ENCODE peak calls at places on chromosomes 7 and 10, in six cellular contexts. W is epithelial cell of esophagus, L is brain microvascular endothelial cell, M is choroid plexus epithelial cell, P is IMR-90, T is mucosa of descending colon. S is an unnamed sample.
A peak's percentile ranks its signal among the peaks of the same experiment; 100 is the strongest.

GRCh38 chr10:128526793-128527375 is 400.7 kb upstream of the MKI67 start:
- DNase-seq in M (peak; percentile 2), L (no peak), P (no peak), W (no peak), T (no peak), S (no peak)

GRCh38 chr7:47039899-47040298 is 542.0 kb downstream of the TNS3 start:
- DNase-seq in M (peak; percentile 70), L (peak; percentile 31), W (no peak), P (peak; percentile 48), T (no peak), S (peak; percentile 89)

GRCh38 chr10:69403519-69403918 is 13.2 kb downstream of the TACR2 start:
- DNase-seq in W (peak; percentile 53), L (peak; percentile 74), M (peak; percentile 81), T (no peak), P (peak; percentile 96), S (peak; percentile 96)

GRCh38 chr7:139591550-139592195 is 68.2 kb downstream of the CLEC2L start:
- DNase-seq in W (no peak), L (no peak), P (no peak), M (no peak), T (no peak), S (no peak)

GRCh38 chr10:6843477-6843876 is 263.4 kb upstream of the PRKCQ start:
- DNase-seq in T (peak; percentile 17), P (no peak), M (no peak), L (no peak), W (no peak), S (no peak)

GRCh38 chr10:57692255-57692980 is 575.3 kb downstream of the IPMK start:
- DNase-seq in L (peak; percentile 92), M (peak; percentile 98), T (no peak), P (peak; percentile 84), W (peak; percentile 80), S (peak; percentile 87)

GRCh38 chr10:74453151-74453550 is 302.1 kb downstream of the ADK start:
- DNase-seq in L (no peak), W (no peak), T (no peak), M (no peak), P (no peak), S (no peak)

GRCh38 chr10:5291501-5292195 is 73.1 kb upstream of the UCN3 start:
- DNase-seq in P (peak; percentile 79), L (peak; percentile 77), M (peak; percentile 94), W (peak; percentile 96), T (peak; percentile 53), S (peak; percentile 89)

GRCh38 chr10:93098816-93099215 is 25.1 kb downstream of the CYP26A1 start:
- DNase-seq in M (no peak), T (no peak), P (no peak), W (no peak), L (no peak), S (no peak)

GRCh38 chr10:35913628-35914027 is 271.5 kb upstream of the FZD8 start:
- DNase-seq in M (no peak), T (no peak), P (peak; percentile 81), W (peak; percentile 82), L (no peak), S (peak; percentile 59)

GRCh38 chr7:91249506-91250233 is 14.6 kb upstream of the FZD1 start:
- DNase-seq in P (peak; percentile 76), T (no peak), W (peak; percentile 94), M (peak; percentile 73), L (no peak), S (peak; percentile 68)

GRCh38 chr7:74542558-74543117 is 88.9 kb downstream of the GTF2IRD1 start:
- DNase-seq in W (peak; percentile 92), L (no peak), M (no peak), P (no peak), T (peak; percentile 30), S (no peak)

GRCh38 chr7:12030116-12030515 is 181.0 kb upstream of the TMEM106B start:
- DNase-seq in T (no peak), L (peak; percentile 33), W (peak; percentile 22), P (peak; percentile 39), M (peak; percentile 83), S (peak; percentile 11)

DNA sequence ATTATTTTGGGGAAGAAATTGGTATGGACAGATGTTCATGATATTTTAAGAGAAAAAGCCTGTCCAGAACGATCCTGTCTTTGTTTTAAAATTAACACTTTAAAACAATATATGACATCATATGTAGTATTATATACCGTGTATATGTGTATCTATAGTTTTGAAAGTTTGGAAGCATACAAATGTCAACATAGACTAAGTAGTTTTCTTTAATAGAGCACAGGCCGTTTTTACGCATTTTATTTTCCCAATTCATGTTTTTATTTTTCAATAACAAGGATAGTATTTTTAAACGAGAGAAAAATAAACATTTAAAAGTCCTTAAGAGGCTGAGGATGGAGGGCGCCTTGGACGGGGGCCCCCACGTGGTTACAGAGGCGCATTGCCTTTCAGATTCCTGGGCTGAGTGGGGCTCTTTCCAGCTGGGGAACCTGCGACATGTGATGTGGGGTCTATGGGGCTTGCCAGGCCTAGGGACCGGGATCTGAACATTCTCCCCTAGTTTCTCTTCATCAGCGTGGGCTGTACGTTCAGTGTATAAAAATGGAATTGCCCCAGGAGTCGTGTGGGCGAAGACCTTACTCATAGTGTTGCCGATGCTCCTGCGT is 127.8 kb upstream of the ZNF746 start:
- DNase-seq in P (peak; percentile 54), W (peak; percentile 70), T (peak; percentile 73), M (peak; percentile 80), L (peak; percentile 59), S (peak; percentile 60)
- H3K4me3 ChIP-seq in P (no peak overlapping the region), W (peak overlapping the region; percentile 93), T (no peak overlapping the region), M (peak overlapping the region; percentile 77), L (no peak overlapping the region), S (no peak overlapping the region)

DNA sequence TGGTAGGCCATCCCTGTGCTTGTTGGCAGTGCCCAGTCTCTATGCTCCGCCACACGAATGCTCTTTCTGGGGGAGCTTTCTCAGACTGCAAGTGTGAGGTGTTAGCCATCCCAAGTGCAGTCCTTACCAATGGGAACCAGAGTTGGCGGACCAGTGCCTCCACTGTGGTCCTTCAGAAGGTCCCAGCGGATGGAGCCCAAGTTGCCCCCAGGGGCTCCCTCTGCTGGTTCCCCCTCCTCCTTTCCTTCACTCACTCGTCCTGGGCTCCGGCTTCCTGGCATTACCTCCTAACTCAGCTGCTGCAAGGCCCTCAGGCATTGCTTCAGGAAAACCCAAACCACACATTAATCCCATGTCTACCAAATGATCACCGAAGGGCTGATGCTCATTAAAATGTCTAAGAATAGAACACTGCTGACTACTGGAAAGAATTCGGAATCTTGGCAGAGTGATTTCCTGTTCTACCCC is 139.8 kb downstream of the CUBN start:
- DNase-seq in T (no peak), W (no peak), L (no peak), M (no peak), P (no peak), S (no peak)
- TF ChIP-seq CTCF in T (no peak), W (no peak), L (peak; percentile 26), M (no peak), P (no peak), S (no peak)

DNA sequence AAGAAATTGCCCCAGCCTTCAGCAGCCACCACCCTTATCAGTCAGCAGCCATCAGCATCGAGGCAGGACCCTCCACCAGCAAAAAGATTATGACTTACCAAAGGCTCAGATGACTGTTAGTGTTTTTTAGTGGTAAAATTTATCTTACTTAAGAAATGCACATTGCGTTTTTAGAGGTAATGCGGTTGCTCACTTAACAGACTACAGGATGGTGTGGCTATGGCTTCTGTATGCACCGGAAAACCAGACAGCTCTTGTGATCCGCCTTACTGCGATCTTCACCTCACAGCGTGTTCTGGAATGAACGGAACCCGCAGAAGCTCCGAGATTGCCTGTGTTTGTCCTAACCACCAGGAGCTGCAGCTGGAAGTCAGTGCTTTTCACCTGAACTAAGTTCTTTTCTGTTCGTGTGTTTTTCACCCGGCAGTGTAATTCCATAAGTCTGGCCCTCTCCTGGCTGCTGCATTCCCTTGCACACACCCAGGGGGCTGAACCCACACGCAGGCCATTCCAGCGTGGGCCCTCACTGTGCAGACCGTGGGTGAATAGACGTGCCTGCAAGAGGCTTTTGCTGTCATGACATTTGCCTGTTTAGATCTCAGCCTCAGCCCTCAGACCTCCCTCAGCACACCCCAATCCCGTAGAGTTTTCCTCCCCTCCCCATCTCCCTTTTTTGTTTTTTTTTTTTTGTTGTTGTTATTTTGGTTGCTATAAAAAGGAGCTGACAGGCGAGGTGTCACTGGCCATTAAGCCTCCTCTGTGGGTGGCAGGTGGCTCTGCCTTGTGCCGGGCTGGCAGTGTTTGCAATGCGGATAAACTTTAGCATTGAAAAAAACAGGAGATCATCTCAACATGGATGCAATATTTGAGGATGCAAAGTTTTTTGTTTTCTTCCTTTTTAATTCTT is 58.4 kb downstream of the WDR37 start:
- DNase-seq in L (no peak), W (no peak), M (no peak), T (no peak), P (no peak), S (no peak)
- H3K4me3 ChIP-seq in L (no peak overlapping the region), W (no peak overlapping the region), M (no peak overlapping the region), T (no peak overlapping the region), P (no peak overlapping the region), S (no peak overlapping the region)

GRCh38 chr7:22660732-22661131 is 66.3 kb upstream of the IL6 start:
- DNase-seq in P (no peak), M (no peak), W (no peak), T (no peak), L (no peak), S (no peak)
- TF ChIP-seq CTCF in P (no peak), M (peak; percentile 25), W (no peak), T (no peak), L (peak; percentile 44), S (no peak)

GRCh38 chr7:155806096-155806871 is 6.0 kb downstream of the SHH start:
- DNase-seq in W (no peak), L (no peak), P (no peak), T (peak; percentile 9), M (peak; percentile 27), S (no peak)

GRCh38 chr7:155804431-155804831 is 7.8 kb downstream of the SHH start:
- DNase-seq in P (no peak), W (no peak), M (no peak), L (no peak), T (peak; percentile 22), S (no peak)

GRCh38 chr7:155803418-155804376 is 8.6 kb downstream of the SHH start:
- DNase-seq in P (no peak), T (peak; percentile 83), W (peak; percentile 45), M (no peak), L (no peak), S (no peak)

GRCh38 chr7:155805826-155806095 is 6.5 kb downstream of the SHH start:
- DNase-seq in M (no peak), P (no peak), T (peak; percentile 22), W (no peak), L (no peak), S (no peak)

GRCh38 chr7:155804897-155805825 is 7.1 kb downstream of the SHH start:
- DNase-seq in P (peak; percentile 65), L (peak; percentile 54), M (peak; percentile 80), W (peak; percentile 76), T (peak; percentile 57), S (peak; percentile 59)
- H3K4me3 ChIP-seq in P (peak overlapping the region; percentile 38), L (peak overlapping the region; percentile 45), M (peak overlapping the region; percentile 50), W (peak overlapping the region; percentile 45), T (no peak overlapping the region), S (peak overlapping the region; percentile 54)

GRCh38 chr10:103982639-103983038 is 15.7 kb downstream of the SLK start:
- DNase-seq in W (no peak), T (peak; percentile 42), M (no peak), L (no peak), P (no peak), S (no peak)
- TF ChIP-seq CTCF in W (no peak), T (no peak), M (peak; percentile 41), L (peak; percentile 54), P (peak; percentile 10), S (no peak)

DNA sequence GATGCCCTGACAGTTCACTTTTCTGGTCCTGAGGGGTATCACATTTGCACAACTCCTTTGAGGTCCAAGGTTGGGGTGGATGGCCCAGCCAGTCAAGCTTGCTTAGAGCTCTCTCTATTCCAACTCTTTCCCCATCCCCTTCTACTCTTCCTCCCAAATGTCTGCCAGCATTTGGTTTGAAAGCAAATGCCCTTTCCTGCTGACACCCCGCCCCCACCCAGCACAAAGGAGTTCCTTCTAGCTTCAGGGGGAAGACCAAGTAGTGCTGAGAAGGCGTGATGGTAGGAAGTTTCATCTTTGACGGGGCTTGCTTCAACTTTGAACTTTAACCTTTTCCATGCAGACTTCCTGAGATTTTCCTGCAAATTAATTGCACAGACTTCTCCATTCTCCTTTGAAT is 137.5 kb upstream of the TCF7L2 start:
- DNase-seq in W (no peak), P (no peak), L (no peak), T (no peak), M (no peak), S (no peak)
- H3K4me3 ChIP-seq in W (no peak overlapping the region), P (no peak overlapping the region), L (no peak overlapping the region), T (no peak overlapping the region), M (no peak overlapping the region), S (no peak overlapping the region)

S was measured in fibroblast of the aortic adventitia.